ENCODE peak calls at places on chromosomes 3 and 15, in four cellular contexts. One of them, this sample, is unnamed.

GRCh38 chr15:70045045-70045444 is 52.7 kb downstream of the TLE3 start:
- DNase-seq in SK-N-MC: no peak
- DNase-seq in activated CD4-positive, alpha-beta T cell treated with anti-CD3 and anti-CD28 coated beads for 1 hour: no peak
- DNase-seq in left cardiac atrium: no peak
- DNase-seq in this sample: no peak

GRCh38 chr3:73070675-73071575 is 9.5 kb downstream of the EBLN2 start:
- DNase-seq in SK-N-MC: no peak
- DNase-seq in activated CD4-positive, alpha-beta T cell treated with anti-CD3 and anti-CD28 coated beads for 1 hour: no peak
- DNase-seq in left cardiac atrium: no peak
- DNase-seq in this sample: no peak

GRCh38 chr15:85805392-85805791 is 10.7 kb upstream of the KLHL25 start:
- DNase-seq in SK-N-MC: no peak
- DNase-seq in activated CD4-positive, alpha-beta T cell treated with anti-CD3 and anti-CD28 coated beads for 1 hour: no peak
- DNase-seq in left cardiac atrium: no peak
- DNase-seq in this sample: no peak

GRCh38 chr15:36954486-36954885 is 145.9 kb downstream of the MEIS2 start:
- DNase-seq in SK-N-MC: no peak
- DNase-seq in activated CD4-positive, alpha-beta T cell treated with anti-CD3 and anti-CD28 coated beads for 1 hour: no peak
- DNase-seq in left cardiac atrium: no peak
- DNase-seq in this sample: no peak

GRCh38 chr3:141707741-141708203 is 30.3 kb upstream of the RNF7 start:
- DNase-seq in SK-N-MC: no peak
- DNase-seq in activated CD4-positive, alpha-beta T cell treated with anti-CD3 and anti-CD28 coated beads for 1 hour: no peak
- DNase-seq in left cardiac atrium: no peak
- DNase-seq in this sample: no peak

GRCh38 chr15:40493089-40493840 is 22.5 kb downstream of the CHST14 start:
- DNase-seq in SK-N-MC: peak; percentile 2
- DNase-seq in activated CD4-positive, alpha-beta T cell treated with anti-CD3 and anti-CD28 coated beads for 1 hour: peak; percentile 26
- DNase-seq in left cardiac atrium: no peak
- DNase-seq in this sample: no peak

GRCh38 chr15:31606942-31607497 is 280.4 kb downstream of the KLF13 start:
- DNase-seq in SK-N-MC: no peak
- DNase-seq in activated CD4-positive, alpha-beta T cell treated with anti-CD3 and anti-CD28 coated beads for 1 hour: no peak
- DNase-seq in left cardiac atrium: no peak
- DNase-seq in this sample: no peak

GRCh38 chr3:158213461-158213860 is 103.6 kb downstream of the RSRC1 start:
- DNase-seq in SK-N-MC: no peak
- DNase-seq in activated CD4-positive, alpha-beta T cell treated with anti-CD3 and anti-CD28 coated beads for 1 hour: no peak
- DNase-seq in left cardiac atrium: no peak
- DNase-seq in this sample: no peak

GRCh38 chr3:189292667-189293478 is 121.1 kb downstream of the TPRG1 start:
- DNase-seq in SK-N-MC: peak; percentile 94
- DNase-seq in activated CD4-positive, alpha-beta T cell treated with anti-CD3 and anti-CD28 coated beads for 1 hour: no peak
- DNase-seq in left cardiac atrium: no peak
- DNase-seq in this sample: no peak

GRCh38 chr3:59809016-59809415 is 759.2 kb upstream of the CFAP20DC start:
- DNase-seq in SK-N-MC: no peak
- DNase-seq in activated CD4-positive, alpha-beta T cell treated with anti-CD3 and anti-CD28 coated beads for 1 hour: no peak
- DNase-seq in left cardiac atrium: no peak
- DNase-seq in this sample: no peak

GRCh38 chr3:168117853-168118313 is 22.2 kb upstream of the GOLIM4 start:
- DNase-seq in SK-N-MC: no peak
- DNase-seq in activated CD4-positive, alpha-beta T cell treated with anti-CD3 and anti-CD28 coated beads for 1 hour: no peak
- DNase-seq in left cardiac atrium: no peak
- DNase-seq in this sample: no peak

GRCh38 chr3:33318709-33319380 is 41.6 kb downstream of the FBXL2 start:
- DNase-seq in SK-N-MC: no peak
- DNase-seq in activated CD4-positive, alpha-beta T cell treated with anti-CD3 and anti-CD28 coated beads for 1 hour: no peak
- DNase-seq in left cardiac atrium: no peak
- DNase-seq in this sample: no peak

GRCh38 chr3:125110016-125110875 is 54.4 kb upstream of the HEG1 start:
- DNase-seq in SK-N-MC: no peak
- DNase-seq in activated CD4-positive, alpha-beta T cell treated with anti-CD3 and anti-CD28 coated beads for 1 hour: no peak
- DNase-seq in left cardiac atrium: no peak
- DNase-seq in this sample: no peak

GRCh38 chr3:188845514-188845913 is 326.3 kb upstream of the TPRG1 start:
- DNase-seq in SK-N-MC: no peak
- DNase-seq in activated CD4-positive, alpha-beta T cell treated with anti-CD3 and anti-CD28 coated beads for 1 hour: no peak
- DNase-seq in left cardiac atrium: no peak
- DNase-seq in this sample: no peak

GRCh38 chr3:89380006-89380405 is 272.6 kb downstream of the EPHA3 start:
- DNase-seq in SK-N-MC: no peak
- DNase-seq in activated CD4-positive, alpha-beta T cell treated with anti-CD3 and anti-CD28 coated beads for 1 hour: no peak
- DNase-seq in left cardiac atrium: no peak
- DNase-seq in this sample: no peak

GRCh38 chr15:31147456-31147855 is 45.9 kb upstream of the TRPM1 start:
- DNase-seq in SK-N-MC: no peak
- DNase-seq in activated CD4-positive, alpha-beta T cell treated with anti-CD3 and anti-CD28 coated beads for 1 hour: no peak
- DNase-seq in left cardiac atrium: no peak
- DNase-seq in this sample: no peak

GRCh38 chr3:65251375-65251774 is 563.6 kb upstream of the ADAMTS9 start:
- DNase-seq in SK-N-MC: no peak
- DNase-seq in activated CD4-positive, alpha-beta T cell treated with anti-CD3 and anti-CD28 coated beads for 1 hour: no peak
- DNase-seq in left cardiac atrium: no peak
- DNase-seq in this sample: no peak

GRCh38 chr15:100725121-100726069 is 123.0 kb downstream of the ASB7 start:
- DNase-seq in SK-N-MC: no peak
- DNase-seq in activated CD4-positive, alpha-beta T cell treated with anti-CD3 and anti-CD28 coated beads for 1 hour: no peak
- DNase-seq in left cardiac atrium: no peak
- DNase-seq in this sample: no peak

GRCh38 chr15:37019479-37020433 is 80.6 kb downstream of the MEIS2 start:
- DNase-seq in SK-N-MC: no peak
- DNase-seq in activated CD4-positive, alpha-beta T cell treated with anti-CD3 and anti-CD28 coated beads for 1 hour: no peak
- DNase-seq in left cardiac atrium: no peak
- DNase-seq in this sample: no peak

GRCh38 chr3:64501298-64501906 is 186.4 kb downstream of the ADAMTS9 start:
- DNase-seq in SK-N-MC: no peak
- DNase-seq in activated CD4-positive, alpha-beta T cell treated with anti-CD3 and anti-CD28 coated beads for 1 hour: no peak
- DNase-seq in left cardiac atrium: no peak
- DNase-seq in this sample: no peak

GRCh38 chr3:177590826-177591225 is 393.5 kb upstream of the TBL1XR1 start:
- DNase-seq in SK-N-MC: no peak
- DNase-seq in activated CD4-positive, alpha-beta T cell treated with anti-CD3 and anti-CD28 coated beads for 1 hour: no peak
- DNase-seq in left cardiac atrium: no peak
- DNase-seq in this sample: no peak

GRCh38 chr15:40427188-40427587 is 13.6 kb upstream of the BAHD1 start:
- DNase-seq in SK-N-MC: no peak
- DNase-seq in activated CD4-positive, alpha-beta T cell treated with anti-CD3 and anti-CD28 coated beads for 1 hour: no peak
- DNase-seq in left cardiac atrium: no peak
- DNase-seq in this sample: no peak

GRCh38 chr3:113255100-113255853 is 43.9 kb downstream of the BOC start:
- DNase-seq in SK-N-MC: no peak
- DNase-seq in activated CD4-positive, alpha-beta T cell treated with anti-CD3 and anti-CD28 coated beads for 1 hour: no peak
- DNase-seq in left cardiac atrium: no peak
- DNase-seq in this sample: no peak

GRCh38 chr3:141476033-141476432 is 10.8 kb upstream of the RASA2 start:
- DNase-seq in SK-N-MC: no peak
- DNase-seq in activated CD4-positive, alpha-beta T cell treated with anti-CD3 and anti-CD28 coated beads for 1 hour: no peak
- DNase-seq in left cardiac atrium: no peak
- DNase-seq in this sample: no peak

GRCh38 chr3:192887047-192887446 is 30.6 kb downstream of the MB21D2 start:
- DNase-seq in SK-N-MC: no peak
- DNase-seq in activated CD4-positive, alpha-beta T cell treated with anti-CD3 and anti-CD28 coated beads for 1 hour: no peak
- DNase-seq in left cardiac atrium: no peak
- DNase-seq in this sample: no peak

GRCh38 chr15:85582719-85583089 is 202.3 kb downstream of the AKAP13 start:
- DNase-seq in SK-N-MC: no peak
- DNase-seq in activated CD4-positive, alpha-beta T cell treated with anti-CD3 and anti-CD28 coated beads for 1 hour: peak; percentile 55
- DNase-seq in left cardiac atrium: peak; percentile 81
- DNase-seq in this sample: no peak

GRCh38 chr3:47421741-47422649 is 41.2 kb downstream of the PTPN23 start:
- DNase-seq in SK-N-MC: no peak
- DNase-seq in activated CD4-positive, alpha-beta T cell treated with anti-CD3 and anti-CD28 coated beads for 1 hour: no peak
- DNase-seq in left cardiac atrium: no peak
- DNase-seq in this sample: no peak

GRCh38 chr15:62301993-62302665 is 137.0 kb upstream of the C2CD4B start:
- DNase-seq in SK-N-MC: no peak
- DNase-seq in activated CD4-positive, alpha-beta T cell treated with anti-CD3 and anti-CD28 coated beads for 1 hour: no peak
- DNase-seq in left cardiac atrium: no peak
- DNase-seq in this sample: no peak

GRCh38 chr3:61802772-61803171 is 241.4 kb downstream of the PTPRG start:
- DNase-seq in SK-N-MC: no peak
- DNase-seq in activated CD4-positive, alpha-beta T cell treated with anti-CD3 and anti-CD28 coated beads for 1 hour: no peak
- DNase-seq in left cardiac atrium: no peak
- DNase-seq in this sample: no peak

GRCh38 chr3:114527036-114527644 is 233.3 kb downstream of the TIGIT start:
- DNase-seq in SK-N-MC: no peak
- DNase-seq in activated CD4-positive, alpha-beta T cell treated with anti-CD3 and anti-CD28 coated beads for 1 hour: no peak
- DNase-seq in left cardiac atrium: no peak
- DNase-seq in this sample: no peak

GRCh38 chr3:194111336-194111735 is 24.6 kb upstream of the HES1 start:
- DNase-seq in SK-N-MC: no peak
- DNase-seq in activated CD4-positive, alpha-beta T cell treated with anti-CD3 and anti-CD28 coated beads for 1 hour: no peak
- DNase-seq in left cardiac atrium: no peak
- DNase-seq in this sample: no peak

GRCh38 chr3:126135398-126136076 is 44.8 kb downstream of the ALDH1L1 start:
- DNase-seq in SK-N-MC: no peak
- DNase-seq in activated CD4-positive, alpha-beta T cell treated with anti-CD3 and anti-CD28 coated beads for 1 hour: no peak
- DNase-seq in left cardiac atrium: peak; percentile 10
- DNase-seq in this sample: peak; percentile 8

GRCh38 chr3:179272385-179272784 is 21.5 kb upstream of the KCNMB3 start:
- DNase-seq in SK-N-MC: no peak
- DNase-seq in activated CD4-positive, alpha-beta T cell treated with anti-CD3 and anti-CD28 coated beads for 1 hour: no peak
- DNase-seq in left cardiac atrium: no peak
- DNase-seq in this sample: no peak

GRCh38 chr3:186815490-186815889 is 9.2 kb upstream of the RFC4 start:
- DNase-seq in SK-N-MC: peak; percentile 50
- DNase-seq in activated CD4-positive, alpha-beta T cell treated with anti-CD3 and anti-CD28 coated beads for 1 hour: no peak
- DNase-seq in left cardiac atrium: no peak
- DNase-seq in this sample: no peak

This sample was measured in activated B cell treated with CpG ODN at 0.5 μM for 24 hours.